ENCODE peak calls at places on chromosomes 16 and 17, in ten cellular contexts. One of them, this sample, is unnamed.

GRCh38 chr17:73343168-73343634 is 31.4 kb upstream of the CDC42EP4 start:
- DNase-seq in colonic mucosa: no peak
- DNase-seq in fibroblast of lung: peak; percentile 86
- DNase-seq in tibial artery: peak; percentile 59
- DNase-seq in substantia nigra: peak; percentile 78
- DNase-seq in brain microvascular endothelial cell: peak; percentile 77
- DNase-seq in ascending aorta: no peak
- DNase-seq in endothelial cell of umbilical vein: no peak
- DNase-seq in heart left ventricle: peak; percentile 87
- DNase-seq in tibial nerve: peak; percentile 56
- DNase-seq in this sample: peak; percentile 96

GRCh38 chr16:27177031-27177774 is 26.1 kb upstream of the KDM8 start:
- DNase-seq in colonic mucosa: no peak
- DNase-seq in fibroblast of lung: peak; percentile 75
- DNase-seq in tibial artery: no peak
- DNase-seq in substantia nigra: no peak
- DNase-seq in brain microvascular endothelial cell: peak; percentile 72
- DNase-seq in ascending aorta: no peak
- DNase-seq in endothelial cell of umbilical vein: peak; percentile 52
- DNase-seq in heart left ventricle: no peak
- DNase-seq in tibial nerve: no peak
- DNase-seq in this sample: no peak

GRCh38 chr16:8648867-8649266 is 25.6 kb upstream of the ABAT start:
- DNase-seq in colonic mucosa: no peak
- DNase-seq in fibroblast of lung: no peak
- DNase-seq in tibial artery: no peak
- DNase-seq in substantia nigra: no peak
- DNase-seq in brain microvascular endothelial cell: no peak
- DNase-seq in ascending aorta: no peak
- DNase-seq in endothelial cell of umbilical vein: no peak
- DNase-seq in heart left ventricle: no peak
- DNase-seq in tibial nerve: no peak
- DNase-seq in this sample: no peak

GRCh38 chr16:11248133-11248532 is 7.9 kb downstream of the SOCS1 start:
- DNase-seq in colonic mucosa: no peak
- DNase-seq in fibroblast of lung: no peak
- DNase-seq in tibial artery: no peak
- DNase-seq in substantia nigra: no peak
- DNase-seq in brain microvascular endothelial cell: no peak
- DNase-seq in ascending aorta: no peak
- DNase-seq in endothelial cell of umbilical vein: no peak
- DNase-seq in heart left ventricle: no peak
- DNase-seq in tibial nerve: no peak
- DNase-seq in this sample: no peak

GRCh38 chr16:68790130-68790761 is 53.1 kb upstream of the TANGO6 start:
- DNase-seq in colonic mucosa: no peak
- DNase-seq in fibroblast of lung: peak; percentile 72
- DNase-seq in tibial artery: no peak
- DNase-seq in substantia nigra: no peak
- DNase-seq in brain microvascular endothelial cell: peak; percentile 82
- DNase-seq in ascending aorta: no peak
- DNase-seq in endothelial cell of umbilical vein: no peak
- DNase-seq in heart left ventricle: no peak
- DNase-seq in tibial nerve: no peak
- DNase-seq in this sample: peak; percentile 69

GRCh38 chr16:14205666-14206065 is 134.5 kb downstream of the MRTFB start:
- DNase-seq in colonic mucosa: no peak
- DNase-seq in fibroblast of lung: no peak
- DNase-seq in tibial artery: no peak
- DNase-seq in substantia nigra: no peak
- DNase-seq in brain microvascular endothelial cell: peak; percentile 53
- DNase-seq in ascending aorta: no peak
- DNase-seq in endothelial cell of umbilical vein: no peak
- DNase-seq in heart left ventricle: no peak
- DNase-seq in tibial nerve: no peak
- DNase-seq in this sample: no peak

GRCh38 chr16:48126801-48127644 is 28.8 kb downstream of the ABCC12 start:
- DNase-seq in colonic mucosa: no peak
- DNase-seq in fibroblast of lung: peak; percentile 95
- DNase-seq in tibial artery: no peak
- DNase-seq in substantia nigra: no peak
- DNase-seq in brain microvascular endothelial cell: peak; percentile 95
- DNase-seq in ascending aorta: no peak
- DNase-seq in endothelial cell of umbilical vein: peak; percentile 57
- DNase-seq in heart left ventricle: no peak
- DNase-seq in tibial nerve: no peak
- DNase-seq in this sample: peak; percentile 94

GRCh38 chr16:79381552-79382042 is 218.9 kb downstream of the MAF start:
- DNase-seq in colonic mucosa: no peak
- DNase-seq in fibroblast of lung: peak; percentile 16
- DNase-seq in tibial artery: no peak
- DNase-seq in substantia nigra: no peak
- DNase-seq in brain microvascular endothelial cell: no peak
- DNase-seq in ascending aorta: no peak
- DNase-seq in endothelial cell of umbilical vein: no peak
- DNase-seq in heart left ventricle: no peak
- DNase-seq in tibial nerve: no peak
- DNase-seq in this sample: no peak

GRCh38 chr16:85891033-85891775 is 7.8 kb upstream of the IRF8 start:
- DNase-seq in colonic mucosa: peak; percentile 51
- DNase-seq in fibroblast of lung: no peak
- DNase-seq in tibial artery: no peak
- DNase-seq in substantia nigra: no peak
- DNase-seq in brain microvascular endothelial cell: peak; percentile 31
- DNase-seq in ascending aorta: no peak
- DNase-seq in endothelial cell of umbilical vein: no peak
- DNase-seq in heart left ventricle: no peak
- DNase-seq in tibial nerve: no peak
- DNase-seq in this sample: peak; percentile 9

GRCh38 chr17:81840826-81841778 is 6.3 kb upstream of the PPP1R27 start:
- DNase-seq in colonic mucosa: no peak
- DNase-seq in fibroblast of lung: no peak
- DNase-seq in tibial artery: no peak
- DNase-seq in substantia nigra: no peak
- DNase-seq in brain microvascular endothelial cell: no peak
- DNase-seq in ascending aorta: no peak
- DNase-seq in endothelial cell of umbilical vein: no peak
- DNase-seq in heart left ventricle: peak; percentile 51
- DNase-seq in tibial nerve: no peak
- DNase-seq in this sample: no peak

GRCh38 chr17:41835214-41835799 is 725 bp downstream of the NT5C3B start:
- DNase-seq in colonic mucosa: no peak
- DNase-seq in fibroblast of lung: no peak
- DNase-seq in tibial artery: no peak
- DNase-seq in substantia nigra: no peak
- DNase-seq in brain microvascular endothelial cell: no peak
- DNase-seq in ascending aorta: no peak
- DNase-seq in endothelial cell of umbilical vein: no peak
- DNase-seq in heart left ventricle: no peak
- DNase-seq in tibial nerve: no peak
- DNase-seq in this sample: no peak

GRCh38 chr17:62880120-62880519 is 72.0 kb upstream of the MARCHF10 start:
- DNase-seq in colonic mucosa: no peak
- DNase-seq in fibroblast of lung: no peak
- DNase-seq in tibial artery: no peak
- DNase-seq in substantia nigra: no peak
- DNase-seq in brain microvascular endothelial cell: no peak
- DNase-seq in ascending aorta: no peak
- DNase-seq in endothelial cell of umbilical vein: no peak
- DNase-seq in heart left ventricle: no peak
- DNase-seq in tibial nerve: no peak
- DNase-seq in this sample: no peak

GRCh38 chr17:62882284-62882683 is 74.2 kb upstream of the MARCHF10 start:
- DNase-seq in colonic mucosa: no peak
- DNase-seq in fibroblast of lung: no peak
- DNase-seq in tibial artery: no peak
- DNase-seq in substantia nigra: no peak
- DNase-seq in brain microvascular endothelial cell: no peak
- DNase-seq in ascending aorta: no peak
- DNase-seq in endothelial cell of umbilical vein: no peak
- DNase-seq in heart left ventricle: no peak
- DNase-seq in tibial nerve: no peak
- DNase-seq in this sample: no peak

GRCh38 chr17:62876063-62876462 is 67.9 kb upstream of the MARCHF10 start:
- DNase-seq in colonic mucosa: no peak
- DNase-seq in fibroblast of lung: no peak
- DNase-seq in tibial artery: no peak
- DNase-seq in substantia nigra: no peak
- DNase-seq in brain microvascular endothelial cell: no peak
- DNase-seq in ascending aorta: no peak
- DNase-seq in endothelial cell of umbilical vein: peak; percentile 79
- DNase-seq in heart left ventricle: no peak
- DNase-seq in tibial nerve: no peak
- DNase-seq in this sample: no peak

GRCh38 chr17:62875296-62875695 is 67.2 kb upstream of the MARCHF10 start:
- DNase-seq in colonic mucosa: no peak
- DNase-seq in fibroblast of lung: no peak
- DNase-seq in tibial artery: no peak
- DNase-seq in substantia nigra: no peak
- DNase-seq in brain microvascular endothelial cell: no peak
- DNase-seq in ascending aorta: no peak
- DNase-seq in endothelial cell of umbilical vein: no peak
- DNase-seq in heart left ventricle: no peak
- DNase-seq in tibial nerve: no peak
- DNase-seq in this sample: no peak

GRCh38 chr17:62876664-62877411 is 68.7 kb upstream of the MARCHF10 start:
- DNase-seq in colonic mucosa: no peak
- DNase-seq in fibroblast of lung: peak; percentile 66
- DNase-seq in tibial artery: no peak
- DNase-seq in substantia nigra: no peak
- DNase-seq in brain microvascular endothelial cell: no peak
- DNase-seq in ascending aorta: no peak
- DNase-seq in endothelial cell of umbilical vein: peak; percentile 77
- DNase-seq in heart left ventricle: no peak
- DNase-seq in tibial nerve: no peak
- DNase-seq in this sample: no peak
- H3K27ac ChIP-seq in colonic mucosa: no peak overlapping the region
- H3K27ac ChIP-seq in fibroblast of lung: no peak overlapping the region
- H3K27ac ChIP-seq in tibial artery: no peak overlapping the region
- H3K27ac ChIP-seq in substantia nigra: no peak overlapping the region
- H3K27ac ChIP-seq in brain microvascular endothelial cell: peak overlapping the region; percentile 48
- H3K27ac ChIP-seq in ascending aorta: peak overlapping the region; percentile 44
- H3K27ac ChIP-seq in endothelial cell of umbilical vein: no peak overlapping the region
- H3K27ac ChIP-seq in heart left ventricle: no peak overlapping the region
- H3K27ac ChIP-seq in tibial nerve: no peak overlapping the region
- H3K27ac ChIP-seq in this sample: no peak overlapping the region

GRCh38 chr16:75089486-75090202 is 26.9 kb downstream of the LDHD start:
- DNase-seq in colonic mucosa: no peak
- DNase-seq in fibroblast of lung: no peak
- DNase-seq in tibial artery: no peak
- DNase-seq in substantia nigra: no peak
- DNase-seq in brain microvascular endothelial cell: no peak
- DNase-seq in ascending aorta: no peak
- DNase-seq in endothelial cell of umbilical vein: no peak
- DNase-seq in heart left ventricle: no peak
- DNase-seq in tibial nerve: no peak
- DNase-seq in this sample: no peak

GRCh38 chr16:75088934-75089333 is 27.6 kb downstream of the LDHD start:
- DNase-seq in colonic mucosa: no peak
- DNase-seq in fibroblast of lung: no peak
- DNase-seq in tibial artery: no peak
- DNase-seq in substantia nigra: no peak
- DNase-seq in brain microvascular endothelial cell: no peak
- DNase-seq in ascending aorta: no peak
- DNase-seq in endothelial cell of umbilical vein: no peak
- DNase-seq in heart left ventricle: no peak
- DNase-seq in tibial nerve: no peak
- DNase-seq in this sample: no peak

GRCh38 chr16:75086281-75086680 is 30.3 kb downstream of the LDHD start:
- DNase-seq in colonic mucosa: no peak
- DNase-seq in fibroblast of lung: no peak
- DNase-seq in tibial artery: no peak
- DNase-seq in substantia nigra: no peak
- DNase-seq in brain microvascular endothelial cell: no peak
- DNase-seq in ascending aorta: no peak
- DNase-seq in endothelial cell of umbilical vein: peak; percentile 33
- DNase-seq in heart left ventricle: no peak
- DNase-seq in tibial nerve: no peak
- DNase-seq in this sample: no peak

GRCh38 chr16:75087040-75087979 is 29.3 kb downstream of the LDHD start:
- DNase-seq in colonic mucosa: peak; percentile 70
- DNase-seq in fibroblast of lung: peak; percentile 97
- DNase-seq in tibial artery: no peak
- DNase-seq in substantia nigra: no peak
- DNase-seq in brain microvascular endothelial cell: no peak
- DNase-seq in ascending aorta: no peak
- DNase-seq in endothelial cell of umbilical vein: peak; percentile 96
- DNase-seq in heart left ventricle: peak; percentile 71
- DNase-seq in tibial nerve: no peak
- DNase-seq in this sample: no peak

GRCh38 chr16:75088226-75088625 is 28.4 kb downstream of the LDHD start:
- DNase-seq in colonic mucosa: no peak
- DNase-seq in fibroblast of lung: no peak
- DNase-seq in tibial artery: no peak
- DNase-seq in substantia nigra: no peak
- DNase-seq in brain microvascular endothelial cell: no peak
- DNase-seq in ascending aorta: no peak
- DNase-seq in endothelial cell of umbilical vein: peak; percentile 79
- DNase-seq in heart left ventricle: peak; percentile 50
- DNase-seq in tibial nerve: no peak
- DNase-seq in this sample: no peak
- H3K27ac ChIP-seq in colonic mucosa: no peak overlapping the region
- H3K27ac ChIP-seq in fibroblast of lung: no peak overlapping the region
- H3K27ac ChIP-seq in tibial artery: no peak overlapping the region
- H3K27ac ChIP-seq in substantia nigra: no peak overlapping the region
- H3K27ac ChIP-seq in brain microvascular endothelial cell: no peak overlapping the region
- H3K27ac ChIP-seq in ascending aorta: no peak overlapping the region
- H3K27ac ChIP-seq in endothelial cell of umbilical vein: no peak overlapping the region
- H3K27ac ChIP-seq in heart left ventricle: no peak overlapping the region
- H3K27ac ChIP-seq in tibial nerve: no peak overlapping the region
- H3K27ac ChIP-seq in this sample: no peak overlapping the region

DNA sequence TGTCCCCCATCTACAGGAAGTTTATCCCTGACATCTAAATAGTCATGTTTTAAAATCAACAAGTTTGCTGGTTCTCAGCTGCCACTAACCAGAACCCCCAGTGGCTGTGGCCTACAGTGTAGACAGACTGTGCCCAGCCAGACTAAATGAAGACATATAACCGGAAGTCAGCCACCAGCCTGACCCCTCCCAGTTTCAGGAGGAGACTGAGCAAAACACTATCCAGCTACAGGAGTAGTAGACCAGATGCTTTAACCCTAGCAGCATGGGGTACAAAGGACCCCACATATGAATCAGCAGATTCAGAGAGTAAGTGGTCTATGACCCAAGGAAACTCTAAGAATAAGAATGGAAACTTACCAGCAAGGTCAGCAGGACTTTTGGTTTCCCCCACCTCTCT is 83.4 kb downstream of the HIC1 start:
- DNase-seq in colonic mucosa: no peak
- DNase-seq in fibroblast of lung: peak; percentile 18
- DNase-seq in tibial artery: no peak
- DNase-seq in substantia nigra: no peak
- DNase-seq in brain microvascular endothelial cell: no peak
- DNase-seq in ascending aorta: no peak
- DNase-seq in endothelial cell of umbilical vein: no peak
- DNase-seq in heart left ventricle: no peak
- DNase-seq in tibial nerve: no peak
- DNase-seq in this sample: peak; percentile 58
- H3K27ac ChIP-seq in colonic mucosa: peak overlapping the region; percentile 4
- H3K27ac ChIP-seq in fibroblast of lung: peak overlapping the region; percentile 18
- H3K27ac ChIP-seq in tibial artery: no peak overlapping the region
- H3K27ac ChIP-seq in substantia nigra: no peak overlapping the region
- H3K27ac ChIP-seq in brain microvascular endothelial cell: peak overlapping the region; percentile 87
- H3K27ac ChIP-seq in ascending aorta: no peak overlapping the region
- H3K27ac ChIP-seq in endothelial cell of umbilical vein: no peak overlapping the region
- H3K27ac ChIP-seq in heart left ventricle: peak overlapping the region; percentile 47
- H3K27ac ChIP-seq in tibial nerve: no peak overlapping the region
- H3K27ac ChIP-seq in this sample: peak overlapping the region; percentile 74

GRCh38 chr16:84132527-84133285 is 12.3 kb downstream of the HSDL1 start:
- DNase-seq in colonic mucosa: no peak
- DNase-seq in fibroblast of lung: no peak
- DNase-seq in tibial artery: no peak
- DNase-seq in substantia nigra: no peak
- DNase-seq in brain microvascular endothelial cell: no peak
- DNase-seq in ascending aorta: no peak
- DNase-seq in endothelial cell of umbilical vein: no peak
- DNase-seq in heart left ventricle: no peak
- DNase-seq in tibial nerve: no peak
- DNase-seq in this sample: no peak
- H3K27ac ChIP-seq in colonic mucosa: no peak overlapping the region
- H3K27ac ChIP-seq in fibroblast of lung: no peak overlapping the region
- H3K27ac ChIP-seq in tibial artery: no peak overlapping the region
- H3K27ac ChIP-seq in substantia nigra: no peak overlapping the region
- H3K27ac ChIP-seq in brain microvascular endothelial cell: no peak overlapping the region
- H3K27ac ChIP-seq in ascending aorta: no peak overlapping the region
- H3K27ac ChIP-seq in endothelial cell of umbilical vein: no peak overlapping the region
- H3K27ac ChIP-seq in heart left ventricle: no peak overlapping the region
- H3K27ac ChIP-seq in tibial nerve: no peak overlapping the region
- H3K27ac ChIP-seq in this sample: no peak overlapping the region

This sample was measured in SJSA1.